ENCODE peak calls at places on chromosomes 1 and 21, in nine cellular contexts. W, E, I, U, Q, D, A, M and V are unnamed samples.

GRCh38 chr1:235495539-235495938 is 8.7 kb downstream of the B3GALNT2 start:
- DNase-seq in W (no peak), E (no peak), I (no peak), U (no peak), Q (no peak), D (no peak), A (no peak), M (no peak), V (no peak)

GRCh38 chr1:176619261-176619660 is 156.3 kb downstream of the PAPPA2 start:
- DNase-seq in W (no peak), E (no peak), I (no peak), U (no peak), Q (no peak), D (no peak), A (no peak), M (no peak), V (no peak)

GRCh38 chr1:47230692-47231313 is 1.2 kb downstream of the TAL1 start:
- DNase-seq in W (no peak), E (no peak), I (peak; percentile 73), U (no peak), Q (no peak), D (peak; percentile 65), A (no peak), M (no peak), V (no peak)

GRCh38 chr1:185074307-185074706 is 28.9 kb downstream of the RNF2 start:
- DNase-seq in W (peak; percentile 69), E (no peak), I (peak; percentile 40), U (peak; percentile 3), Q (no peak), D (no peak), A (no peak), M (no peak), V (no peak)

GRCh38 chr1:226644541-226645176 is 94.4 kb downstream of the ITPKB start:
- DNase-seq in W (no peak), E (peak; percentile 84), I (no peak), U (peak; percentile 31), Q (no peak), D (no peak), A (peak; percentile 60), M (no peak), V (no peak)

GRCh38 chr21:37737996-37738395 is 178.3 kb downstream of the KCNJ6 start:
- DNase-seq in W (no peak), E (peak; percentile 69), I (no peak), U (no peak), Q (no peak), D (no peak), A (no peak), M (no peak), V (no peak)

GRCh38 chr1:185317886-185318310 is 855 bp upstream of the IVNS1ABP start:
- DNase-seq in W (peak; percentile 64), E (peak; percentile 74), I (peak; percentile 52), U (no peak), Q (peak; percentile 47), D (peak; percentile 34), A (peak; percentile 63), M (peak; percentile 65), V (peak; percentile 56)

GRCh38 chr1:84757301-84757700 is 67.0 kb upstream of the SSX2IP start:
- DNase-seq in W (no peak), E (no peak), I (peak; percentile 31), U (peak; percentile 30), Q (no peak), D (peak; percentile 31), A (no peak), M (no peak), V (no peak)

GRCh38 chr1:221418346-221418745 is 323.5 kb downstream of the DUSP10 start:
- DNase-seq in W (no peak), E (no peak), I (no peak), U (no peak), Q (no peak), D (no peak), A (no peak), M (no peak), V (no peak)

GRCh38 chr1:33957854-33958253 is 94.0 kb downstream of the HMGB4 start:
- DNase-seq in W (peak; percentile 42), E (no peak), I (no peak), U (no peak), Q (no peak), D (no peak), A (no peak), M (no peak), V (no peak)

GRCh38 chr1:161114556-161114955 is 3.3 kb downstream of the PFDN2 start:
- DNase-seq in W (no peak), E (no peak), I (no peak), U (no peak), Q (no peak), D (no peak), A (no peak), M (no peak), V (no peak)

GRCh38 chr1:79037085-79037484 is 30.6 kb upstream of the ADGRL4 start:
- DNase-seq in W (no peak), E (no peak), I (no peak), U (no peak), Q (no peak), D (no peak), A (no peak), M (peak; percentile 4), V (no peak)

DNA sequence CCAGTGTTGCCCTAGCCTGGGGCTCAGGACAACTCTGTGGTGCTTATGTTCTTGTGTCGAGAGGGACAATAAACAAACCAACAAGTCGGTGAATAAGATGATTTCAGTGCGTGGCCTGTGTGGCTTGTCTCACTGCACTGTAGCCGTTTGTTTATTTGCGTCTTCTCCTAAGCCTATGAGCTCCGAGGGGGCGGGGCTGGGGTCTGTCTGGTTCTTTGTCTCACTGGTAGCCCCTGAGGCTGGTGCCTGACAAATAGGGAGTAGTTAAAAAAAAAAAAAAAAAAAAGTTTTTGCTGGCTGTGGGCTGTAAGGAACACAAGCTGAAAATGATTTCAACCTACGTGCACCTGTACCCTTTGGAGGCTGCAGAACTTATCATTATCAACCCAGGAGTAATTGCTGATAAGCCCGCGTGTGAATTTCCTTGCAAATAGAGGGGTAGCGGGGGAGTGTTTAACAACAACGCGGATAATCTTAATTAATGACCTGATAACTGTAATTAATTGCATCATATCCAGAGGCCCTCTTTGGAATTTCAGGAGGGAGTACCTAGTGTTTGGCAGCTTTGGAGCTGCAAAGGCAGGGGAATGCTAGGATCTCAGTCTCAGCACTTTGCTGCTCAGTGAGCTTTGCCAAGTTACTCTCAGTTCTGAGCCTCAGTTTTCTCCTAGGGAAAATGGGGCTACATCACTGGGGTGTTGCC is 919 bp upstream of the ARHGEF10L start:
- DNase-seq in W (peak; percentile 34), E (no peak), I (peak; percentile 94), U (no peak), Q (no peak), D (peak; percentile 84), A (no peak), M (no peak), V (peak; percentile 82)
- H3K9me2 ChIP-seq in W (no peaks in the 10 kb centered on the region), E (no peaks in the 10 kb centered on the region), I (no peaks in the 10 kb centered on the region), U (no peaks in the 10 kb centered on the region), Q (no peaks in the 10 kb centered on the region), D (no peaks in the 10 kb centered on the region), A (no peaks in the 10 kb centered on the region), M (no peaks in the 10 kb centered on the region), V (no peaks in the 10 kb centered on the region)

DNA sequence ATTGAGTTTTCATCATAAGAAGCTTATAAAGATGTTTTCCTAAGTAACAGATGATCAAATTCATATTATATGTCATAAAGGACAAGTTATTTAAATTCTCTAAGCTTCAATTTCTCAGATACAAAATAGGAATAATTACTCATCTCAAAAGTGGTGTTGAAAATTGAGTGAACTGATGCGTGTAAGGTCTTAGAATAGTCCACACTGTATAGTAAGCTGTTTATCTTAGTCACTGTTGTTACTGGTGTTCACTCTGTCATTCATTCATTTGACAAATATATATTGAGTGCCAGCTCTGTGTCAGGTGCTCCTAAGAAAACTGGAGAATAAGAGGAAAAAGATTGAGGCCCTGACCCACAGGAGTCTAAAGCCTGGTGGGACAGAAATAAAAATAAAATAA is 186.3 kb upstream of the BRINP3 start:
- DNase-seq in W (no peak), E (no peak), I (no peak), U (no peak), Q (no peak), D (no peak), A (no peak), M (no peak), V (no peak)
- H3K9me2 ChIP-seq in W (no peaks in the 10 kb centered on the region), E (no peaks in the 10 kb centered on the region), I (no peaks in the 10 kb centered on the region), U (no peaks in the 10 kb centered on the region), Q (no peaks in the 10 kb centered on the region), D (no peaks in the 10 kb centered on the region), A (peaks cover 4% of the 10 kb centered on the region), M (no peaks in the 10 kb centered on the region), V (no peaks in the 10 kb centered on the region)

GRCh38 chr1:107875689-107876088 is 89.3 kb downstream of the VAV3 start:
- DNase-seq in W (no peak), E (no peak), I (no peak), U (peak; percentile 40), Q (no peak), D (no peak), A (peak; percentile 35), M (no peak), V (no peak)

GRCh38 chr1:107877092-107877491 is 87.9 kb downstream of the VAV3 start:
- DNase-seq in W (peak; percentile 82), E (peak; percentile 91), I (no peak), U (no peak), Q (no peak), D (no peak), A (peak; percentile 54), M (no peak), V (no peak)

GRCh38 chr1:107879338-107879737 is 85.6 kb downstream of the VAV3 start:
- DNase-seq in W (peak; percentile 29), E (no peak), I (no peak), U (no peak), Q (no peak), D (no peak), A (peak; percentile 31), M (no peak), V (no peak)

GRCh38 chr1:107879927-107880326 is 85.1 kb downstream of the VAV3 start:
- DNase-seq in W (no peak), E (no peak), I (no peak), U (no peak), Q (no peak), D (no peak), A (no peak), M (no peak), V (no peak)

GRCh38 chr1:107877749-107878148 is 87.2 kb downstream of the VAV3 start:
- DNase-seq in W (peak; percentile 15), E (peak; percentile 69), I (no peak), U (no peak), Q (no peak), D (no peak), A (no peak), M (peak; percentile 43), V (no peak)
- H3K9me2 ChIP-seq in W (no peaks in the 10 kb centered on the region), E (no peaks in the 10 kb centered on the region), I (peaks cover 4% of the 10 kb centered on the region), U (no peaks in the 10 kb centered on the region), Q (no peaks in the 10 kb centered on the region), D (no peaks in the 10 kb centered on the region), A (no peaks in the 10 kb centered on the region), M (no peaks in the 10 kb centered on the region), V (no peaks in the 10 kb centered on the region)

GRCh38 chr1:178649582-178650350 is 75.3 kb upstream of the RALGPS2 start:
- DNase-seq in W (no peak), E (no peak), I (no peak), U (peak; percentile 70), Q (no peak), D (no peak), A (no peak), M (no peak), V (no peak)
- H3K9me2 ChIP-seq in W (no peaks in the 10 kb centered on the region), E (no peaks in the 10 kb centered on the region), I (no peaks in the 10 kb centered on the region), U (no peaks in the 10 kb centered on the region), Q (no peaks in the 10 kb centered on the region), D (no peaks in the 10 kb centered on the region), A (no peaks in the 10 kb centered on the region), M (no peaks in the 10 kb centered on the region), V (no peaks in the 10 kb centered on the region)

GRCh38 chr1:234217316-234217840 is 155.9 kb upstream of the COA6 start:
- DNase-seq in W (no peak), E (no peak), I (no peak), U (no peak), Q (no peak), D (no peak), A (no peak), M (no peak), V (no peak)
- H3K9me2 ChIP-seq in W (no peaks in the 10 kb centered on the region), E (no peaks in the 10 kb centered on the region), I (no peaks in the 10 kb centered on the region), U (no peaks in the 10 kb centered on the region), Q (no peaks in the 10 kb centered on the region), D (no peaks in the 10 kb centered on the region), A (no peaks in the 10 kb centered on the region), M (no peaks in the 10 kb centered on the region), V (no peaks in the 10 kb centered on the region)